ENCODE peak calls at places on chromosomes 7 and 10, in nine cellular contexts. V, U, T, A, I, S, M, R and P are unnamed samples.

GRCh38 chr7:3430588-3430987 is 129.5 kb downstream of the SDK1 start:
- DNase-seq in R (no peak), I (no peak), S (no peak), V (no peak), A (no peak), M (no peak), U (no peak), T (no peak), P (no peak)

GRCh38 chr7:130337410-130337971 is 7.1 kb upstream of the CPA5 start:
- DNase-seq in A (no peak), T (no peak), I (no peak), R (no peak), V (no peak), M (no peak), U (no peak), S (no peak), P (no peak)

GRCh38 chr10:4242561-4243035 is 457.6 kb upstream of the KLF6 start:
- DNase-seq in S (no peak), U (peak), V (no peak), A (peak), I (peak), M (no peak), R (no peak), T (no peak), P (no peak)

GRCh38 chr7:50342616-50343114 is 38.1 kb downstream of the IKZF1 start:
- DNase-seq in S (no peak), R (no peak), A (no peak), I (no peak), U (no peak), V (no peak), T (no peak), M (no peak), P (no peak)

GRCh38 chr7:70098133-70098561 is 499.9 kb downstream of the AUTS2 start:
- DNase-seq in R (no peak), V (no peak), U (no peak), T (no peak), S (no peak), I (no peak), A (no peak), M (no peak), P (no peak)

GRCh38 chr7:122674502-122674901 is 24.4 kb downstream of the RNF133 start:
- DNase-seq in S (no peak), U (no peak), M (no peak), A (no peak), V (no peak), T (no peak), R (no peak), I (no peak), P (no peak)

GRCh38 chr10:72329290-72330058 is 25.2 kb downstream of the DNAJB12 start:
- DNase-seq in V (peak), R (no peak), I (no peak), U (no peak), A (no peak), S (no peak), T (peak), M (no peak), P (no peak)

GRCh38 chr7:158265743-158266080 is 321.9 kb downstream of the PTPRN2 start:
- DNase-seq in T (no peak), V (no peak), A (no peak), I (no peak), R (no peak), S (no peak), M (no peak), U (no peak), P (no peak)

GRCh38 chr7:131480384-131481315 is 75.8 kb downstream of the PODXL start:
- DNase-seq in T (no peak), I (no peak), A (no peak), U (no peak), R (no peak), V (no peak), S (no peak), M (no peak), P (no peak)

GRCh38 chr7:17130281-17131059 is 168.0 kb upstream of the AHR start:
- DNase-seq in S (no peak), M (no peak), T (peak), U (peak), I (peak), V (no peak), A (peak), R (no peak), P (no peak)

GRCh38 chr7:42493436-42494198 is 256.6 kb upstream of the GLI3 start:
- DNase-seq in M (peak), R (peak), U (no peak), V (no peak), A (peak), S (no peak), I (no peak), T (peak), P (peak)

GRCh38 chr10:75651452-75651851 is 220.0 kb downstream of the LRMDA start:
- DNase-seq in R (no peak), M (no peak), U (peak), I (no peak), A (no peak), T (no peak), V (no peak), S (peak), P (no peak)

GRCh38 chr7:30924624-30925023 is 13.0 kb downstream of the AQP1 start:
- DNase-seq in R (no peak), S (no peak), A (no peak), U (no peak), M (no peak), T (no peak), V (no peak), I (no peak), P (peak)

GRCh38 chr10:100482834-100483185 is 20.0 kb downstream of the WNT8B start:
- DNase-seq in T (no peak), I (no peak), M (no peak), S (no peak), V (no peak), U (no peak), R (no peak), A (no peak), P (no peak)

GRCh38 chr10:67175354-67175753 is 249.5 kb downstream of the LRRTM3 start:
- DNase-seq in A (no peak), I (no peak), U (no peak), T (no peak), R (no peak), M (no peak), V (no peak), S (no peak), P (no peak)

GRCh38 chr7:2012981-2013380 is 219.8 kb downstream of the MAD1L1 start:
- DNase-seq in S (no peak), I (no peak), A (peak), T (peak), U (no peak), V (no peak), M (no peak), R (peak), P (no peak)

GRCh38 chr7:47743898-47744612 is 162.1 kb upstream of the TNS3 start:
- DNase-seq in M (no peak), S (no peak), U (no peak), A (no peak), T (no peak), V (no peak), R (no peak), I (no peak), P (no peak)

GRCh38 chr7:151727579-151728285 is 149.2 kb downstream of the PRKAG2 start:
- DNase-seq in R (peak), V (no peak), T (peak), S (no peak), U (peak), A (peak), I (peak), M (peak), P (peak)

GRCh38 chr7:141451232-141451631 is 100.0 kb upstream of the AGK start:
- DNase-seq in I (no peak), U (no peak), R (no peak), M (no peak), T (no peak), A (no peak), S (no peak), V (no peak), P (no peak)

GRCh38 chr7:36787933-36788378 is 63.7 kb upstream of the AOAH start:
- DNase-seq in A (no peak), R (no peak), S (no peak), M (no peak), U (no peak), I (no peak), T (no peak), V (no peak), P (no peak)

GRCh38 chr7:22121702-22122474 is 176.2 kb upstream of the CDCA7L start:
- DNase-seq in T (no peak), M (no peak), V (no peak), S (no peak), R (no peak), U (no peak), A (peak), I (no peak), P (no peak)

GRCh38 chr10:86522385-86522855 is 828 bp upstream of the WAPL start:
- DNase-seq in R (no peak), V (peak), U (no peak), S (peak), A (no peak), I (no peak), T (no peak), M (no peak), P (no peak)

GRCh38 chr7:99631311-99632109 is 14.8 kb downstream of the ZSCAN25 start:
- DNase-seq in V (peak), A (peak), M (no peak), R (no peak), T (peak), S (no peak), I (peak), U (no peak), P (no peak)
- TF ChIP-seq CTCF in V (peak), A (peak), M (no peak), R (peak), T (peak), S (no peak), I (peak), U (peak), P (no peak)

DNA sequence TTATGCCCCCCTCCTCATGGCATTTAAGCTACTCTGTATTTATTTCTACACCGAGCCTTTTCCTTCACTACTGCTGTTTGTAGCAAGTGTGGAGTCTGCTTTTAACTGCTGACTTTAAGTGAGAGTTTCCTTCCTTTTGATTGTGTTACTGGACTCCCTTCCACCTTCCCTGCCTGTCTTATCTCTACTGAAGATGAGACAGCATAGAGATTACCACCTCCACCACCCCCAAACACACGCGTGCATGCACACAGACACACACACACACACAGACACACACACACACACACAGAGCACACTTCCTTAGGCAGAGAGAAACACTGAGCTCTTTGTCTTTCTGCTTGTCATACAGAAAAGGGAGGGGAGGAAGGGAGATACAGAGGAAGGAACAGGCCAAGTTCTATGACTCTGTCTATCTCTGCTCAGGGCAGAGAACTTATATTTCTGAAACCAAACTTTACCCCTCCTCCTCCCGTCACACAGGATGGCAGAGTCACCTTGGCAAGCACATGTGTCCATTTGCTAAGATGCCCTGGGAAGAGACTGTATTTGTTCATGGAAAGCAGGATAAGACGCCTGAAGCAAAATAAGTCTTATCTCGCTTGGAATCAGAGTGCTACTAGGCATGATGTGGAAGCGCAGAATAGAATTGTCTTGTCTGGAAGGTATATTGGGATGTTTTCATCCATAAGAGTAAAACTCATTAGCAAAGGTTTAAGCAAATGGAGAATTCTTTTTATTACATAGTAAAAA is 81.8 kb upstream of the CAV2 start:
- DNase-seq in M (no peak), V (no peak), A (peak), S (no peak), T (no peak), I (no peak), U (no peak), R (no peak), P (no peak)
- H3K27ac ChIP-seq in M (no peak), V (no peak), A (no peak), S (no peak), T (peak), I (no peak), U (peak), R (no peak), P (no peak)

DNA sequence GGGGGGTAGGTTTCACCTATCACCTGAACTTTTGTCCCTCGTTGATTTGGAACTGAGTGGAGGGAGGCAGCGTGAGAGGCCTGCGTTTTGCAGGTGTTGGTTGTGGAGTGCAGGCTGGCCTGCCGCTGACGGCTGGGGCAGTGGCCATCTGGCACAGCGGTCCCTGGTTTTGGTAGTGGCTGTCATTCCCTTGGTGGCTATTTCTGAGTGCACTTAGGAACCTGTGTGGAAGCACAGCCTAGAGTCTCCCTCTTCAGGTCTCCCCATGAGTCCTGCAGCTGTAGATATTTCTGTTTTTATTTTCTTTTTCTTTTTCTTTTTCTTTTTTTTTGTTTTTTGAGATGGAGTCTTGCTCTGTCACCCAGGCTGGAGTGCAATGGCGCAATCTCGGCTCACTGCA is 129.2 kb downstream of the CUL2 start:
- DNase-seq in R (peak), I (no peak), M (no peak), S (no peak), U (no peak), T (no peak), V (no peak), A (peak), P (no peak)
- TF ChIP-seq CTCF in R (peak), I (peak), M (no peak), S (no peak), U (peak), T (peak), V (no peak), A (peak), P (no peak)

GRCh38 chr7:98870071-98870651 is 347 bp upstream of the TMEM130 start:
- DNase-seq in U (no peak), I (peak), T (peak), A (peak), R (peak), M (peak), V (peak), S (peak), P (peak)
- H3K27ac ChIP-seq in U (no peak), I (no peak), T (no peak), A (no peak), R (peak), M (no peak), V (peak), S (no peak), P (no peak)

GRCh38 chr7:4801839-4802231 is 26.4 kb downstream of the AP5Z1 start:
- DNase-seq in R (no peak), S (no peak), A (no peak), M (no peak), I (no peak), T (no peak), U (no peak), V (no peak), P (no peak)
- TF ChIP-seq CTCF in R (no peak), S (no peak), A (no peak), M (no peak), I (no peak), T (no peak), U (no peak), V (no peak), P (no peak)